ENCODE peak calls at places on chromosome 5, in four cellular contexts. I is heart right ventricle, Q is GM23338, C is lung. O is an unnamed sample.
A peak's percentile ranks its signal among the peaks of the same experiment; 100 is the strongest.

GRCh38 chr5:6829150-6829784 is 116.0 kb downstream of the TENT4A start:
- DNase-seq in C (no peak), I (no peak), Q (no peak), O (no peak)

GRCh38 chr5:6861667-6862066 is 148.4 kb downstream of the TENT4A start:
- DNase-seq in C (no peak), I (no peak), Q (no peak), O (no peak)

GRCh38 chr5:180316586-180316985 is 24.7 kb upstream of the MAPK9 start:
- DNase-seq in C (no peak), I (no peak), Q (no peak), O (no peak)

GRCh38 chr5:147490989-147491388 is 18.9 kb downstream of the DPYSL3 start:
- DNase-seq in I (no peak), C (no peak), Q (peak; percentile 60), O (no peak)

GRCh38 chr5:157860898-157861894 is 2.3 kb upstream of the CLINT1 start:
- DNase-seq in C (no peak), I (no peak), Q (no peak), O (no peak)

GRCh38 chr5:1542011-1542410 is 18.3 kb upstream of the LPCAT1 start:
- DNase-seq in I (no peak), Q (no peak), C (peak; percentile 20), O (no peak)

GRCh38 chr5:128791312-128791711 is 174.0 kb upstream of the SLC27A6 start:
- DNase-seq in C (no peak), Q (no peak), I (no peak), O (no peak)

GRCh38 chr5:56594821-56595220 is 220.5 kb upstream of the MAP3K1 start:
- DNase-seq in C (no peak), Q (no peak), I (no peak), O (no peak)

GRCh38 chr5:126865299-126865698 is 88.4 kb downstream of the LMNB1 start:
- DNase-seq in C (no peak), I (no peak), Q (no peak), O (no peak)

GRCh38 chr5:1526151-1526631 is 2.4 kb upstream of the LPCAT1 start:
- DNase-seq in I (no peak), Q (no peak), C (peak; percentile 27), O (no peak)

GRCh38 chr5:151024440-151024839 is 4.0 kb downstream of the GPX3 start:
- DNase-seq in Q (no peak), I (no peak), C (no peak), O (no peak)
- H3K4me1 ChIP-seq in Q (peaks cover 4% of the 10 kb centered on the region), I (peaks cover 72% of the 10 kb centered on the region), C (peaks cover 31% of the 10 kb centered on the region), O (peaks cover 4% of the 10 kb centered on the region)

DNA sequence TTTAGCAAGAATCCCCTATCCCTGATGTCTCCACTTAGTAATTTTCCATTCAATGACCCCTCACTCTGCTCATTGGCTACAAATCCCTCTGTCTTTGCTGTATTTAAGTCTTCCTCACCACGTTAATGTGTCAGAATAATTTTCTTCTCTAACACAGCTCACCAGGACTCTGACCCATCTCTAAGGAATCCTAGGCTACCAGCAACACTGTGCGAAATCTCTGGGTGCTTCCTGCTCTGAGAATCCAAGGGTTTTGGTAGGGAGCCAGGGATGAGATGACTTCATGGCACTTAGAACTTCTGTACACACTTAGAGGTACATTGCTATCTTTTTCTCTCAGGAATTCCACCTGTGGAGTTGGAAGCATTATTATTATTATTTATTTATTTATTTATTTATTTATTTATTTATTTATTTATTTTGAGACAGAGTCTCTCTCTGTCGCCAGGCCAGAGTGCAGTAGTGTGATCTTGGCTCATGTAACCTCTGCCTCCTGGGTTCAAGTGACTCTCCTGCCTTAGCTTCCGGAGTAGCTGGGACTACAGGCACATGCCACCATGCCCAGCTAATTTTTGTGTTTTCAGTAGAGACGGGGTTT is 53.5 kb downstream of the FOXI1 start:
- DNase-seq in Q (no peak), I (no peak), C (no peak), O (no peak)
- H3K4me1 ChIP-seq in Q (no peaks in the 10 kb centered on the region), I (no peaks in the 10 kb centered on the region), C (no peaks in the 10 kb centered on the region), O (no peaks in the 10 kb centered on the region)

DNA sequence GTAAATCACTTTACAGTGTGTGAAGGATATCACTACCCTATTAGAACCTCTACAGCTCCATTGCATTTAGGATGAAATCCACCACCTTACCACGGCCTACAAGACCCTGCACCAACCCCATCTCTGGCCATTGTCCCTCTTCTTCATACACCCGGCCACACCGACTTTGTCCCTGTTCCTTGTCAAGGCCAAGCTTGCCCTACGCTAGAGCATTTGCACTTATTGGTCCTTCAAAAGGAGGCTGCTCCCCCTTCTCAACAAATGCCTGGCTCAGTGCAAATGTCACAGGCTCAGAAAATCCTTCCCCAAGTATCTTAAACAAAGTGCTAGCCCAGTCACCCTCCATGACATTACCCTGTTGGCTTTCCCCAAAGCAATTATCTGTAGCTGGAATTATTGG is 4.1 kb upstream of the HRH2 start:
- DNase-seq in Q (no peak), I (no peak), C (no peak), O (no peak)
- H3K4me1 ChIP-seq in Q (no peaks in the 10 kb centered on the region), I (peaks cover 8% of the 10 kb centered on the region), C (no peaks in the 10 kb centered on the region), O (peaks cover 1% of the 10 kb centered on the region)

GRCh38 chr5:149486726-149487635 is 64.3 kb downstream of the CSNK1A1 start:
- DNase-seq in I (no peak), C (no peak), Q (no peak), O (no peak)
- H3K4me1 ChIP-seq in I (peaks cover 24% of the 10 kb centered on the region), C (peaks cover 30% of the 10 kb centered on the region), Q (no peaks in the 10 kb centered on the region), O (no peaks in the 10 kb centered on the region)

DNA sequence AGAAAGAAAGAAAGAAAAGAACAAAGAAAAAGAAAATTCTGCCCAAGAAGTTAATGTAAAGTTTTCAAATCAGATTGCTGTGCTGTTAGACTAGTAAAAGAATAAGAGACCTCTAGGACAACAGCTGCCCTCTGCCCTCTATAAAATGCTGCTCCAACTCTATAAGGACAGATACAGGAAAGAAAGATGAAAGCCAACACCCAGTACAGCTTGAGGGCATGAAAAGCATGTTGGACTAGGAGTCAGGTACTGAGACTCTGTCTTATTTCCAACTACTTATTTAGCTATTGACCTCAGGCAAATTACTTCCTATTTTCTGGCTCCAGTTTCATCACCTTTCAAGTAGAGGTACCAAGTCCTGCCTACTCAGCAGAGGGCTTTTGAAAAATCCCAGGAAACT is 5.8 kb downstream of the HBEGF start:
- DNase-seq in I (no peak), C (no peak), Q (no peak), O (no peak)
- H3K4me1 ChIP-seq in I (peaks cover 92% of the 10 kb centered on the region), C (peaks cover 27% of the 10 kb centered on the region), Q (peaks cover 8% of the 10 kb centered on the region), O (peaks cover 9% of the 10 kb centered on the region)

GRCh38 chr5:171431251-171431777 is 11.9 kb downstream of the FGF18 start:
- DNase-seq in Q (no peak), C (no peak), I (no peak), O (no peak)

GRCh38 chr5:171428168-171428658 is 8.8 kb downstream of the FGF18 start:
- DNase-seq in I (no peak), C (no peak), Q (no peak), O (no peak)

GRCh38 chr5:171427318-171428167 is 8.1 kb downstream of the FGF18 start:
- DNase-seq in Q (no peak), I (peak; percentile 50), C (no peak), O (no peak)

GRCh38 chr5:171428849-171429542 is 9.5 kb downstream of the FGF18 start:
- DNase-seq in Q (no peak), I (no peak), C (no peak), O (no peak)

GRCh38 chr5:171429543-171429910 is 10.1 kb downstream of the FGF18 start:
- DNase-seq in I (no peak), Q (no peak), C (no peak), O (no peak)
- H3K4me1 ChIP-seq in I (peaks cover 6% of the 10 kb centered on the region), Q (peaks cover 2% of the 10 kb centered on the region), C (no peaks in the 10 kb centered on the region), O (peaks cover 2% of the 10 kb centered on the region)

DNA sequence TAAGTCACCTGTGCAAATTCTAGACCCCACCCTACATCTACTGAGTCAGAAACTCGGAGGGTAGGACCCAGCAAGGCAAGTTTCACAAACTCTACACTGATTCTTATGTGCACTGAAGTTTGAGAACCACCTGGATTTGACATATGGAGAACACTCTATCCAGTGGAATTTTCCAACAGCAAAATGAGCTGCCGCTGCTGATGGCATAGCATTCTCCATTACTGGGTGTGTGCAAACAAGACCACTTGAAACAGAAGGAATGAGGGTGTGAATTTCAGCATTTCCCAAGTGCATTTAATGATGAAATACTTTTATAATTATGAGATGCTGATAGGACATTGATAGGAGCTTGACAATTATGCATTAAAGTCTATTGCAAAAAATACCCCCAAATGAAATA is 229.1 kb upstream of the IL12B start:
- DNase-seq in I (no peak), C (no peak), Q (no peak), O (no peak)
- H3K4me1 ChIP-seq in I (no peaks in the 10 kb centered on the region), C (no peaks in the 10 kb centered on the region), Q (no peaks in the 10 kb centered on the region), O (no peaks in the 10 kb centered on the region)